ENCODE peak calls at places on chromosomes 7 and 10, in four cellular contexts. One of them, this sample, is unnamed.

GRCh38 chr7:87413029-87413428 is 62.5 kb downstream of the ABCB4 start:
- DNase-seq in HepG2: no peak
- DNase-seq in K562: no peak
- DNase-seq in GM12878: no peak
- DNase-seq in this sample: no peak

GRCh38 chr7:116571552-116571951 is 46.7 kb downstream of the CAV1 start:
- DNase-seq in HepG2: no peak
- DNase-seq in K562: no peak
- DNase-seq in GM12878: no peak
- DNase-seq in this sample: no peak

GRCh38 chr7:130024390-130024789 is 26.8 kb downstream of the ZC3HC1 start:
- DNase-seq in HepG2: no peak
- DNase-seq in K562: no peak
- DNase-seq in GM12878: no peak
- DNase-seq in this sample: no peak

GRCh38 chr7:117259626-117260025 is 63.2 kb downstream of the WNT2 start:
- DNase-seq in HepG2: no peak
- DNase-seq in K562: no peak
- DNase-seq in GM12878: no peak
- DNase-seq in this sample: no peak

GRCh38 chr10:90921906-90922305 is 1.0 kb upstream of the ANKRD1 start:
- DNase-seq in HepG2: no peak
- DNase-seq in K562: no peak
- DNase-seq in GM12878: no peak
- DNase-seq in this sample: no peak

GRCh38 chr10:19947203-19947602 is 131.0 kb downstream of the PLXDC2 start:
- DNase-seq in HepG2: no peak
- DNase-seq in K562: no peak
- DNase-seq in GM12878: no peak
- DNase-seq in this sample: no peak

GRCh38 chr7:132368246-132368900 is 207.9 kb downstream of the PLXNA4 start:
- DNase-seq in HepG2: no peak
- DNase-seq in K562: no peak
- DNase-seq in GM12878: no peak
- DNase-seq in this sample: no peak

GRCh38 chr10:5530846-5531557 is 6.2 kb downstream of the CALML3 start:
- DNase-seq in HepG2: no peak
- DNase-seq in K562: no peak
- DNase-seq in GM12878: no peak
- DNase-seq in this sample: no peak

GRCh38 chr7:33395340-33395739 is 266.0 kb downstream of the BBS9 start:
- DNase-seq in HepG2: no peak
- DNase-seq in K562: no peak
- DNase-seq in GM12878: no peak
- DNase-seq in this sample: no peak

GRCh38 chr10:104096692-104097091 is 11.0 kb upstream of the COL17A1 start:
- DNase-seq in HepG2: no peak
- DNase-seq in K562: no peak
- DNase-seq in GM12878: no peak
- DNase-seq in this sample: no peak

GRCh38 chr10:28294169-28294532 is 8.7 kb downstream of the MPP7 start:
- DNase-seq in HepG2: no peak
- DNase-seq in K562: no peak
- DNase-seq in GM12878: no peak
- DNase-seq in this sample: no peak

GRCh38 chr10:101950227-101950626 is 105.7 kb downstream of the ARMH3 start:
- DNase-seq in HepG2: no peak
- DNase-seq in K562: no peak
- DNase-seq in GM12878: no peak
- DNase-seq in this sample: no peak

GRCh38 chr10:77586719-77587423 is 50.7 kb downstream of the KCNMA1 start:
- DNase-seq in HepG2: no peak
- DNase-seq in K562: no peak
- DNase-seq in GM12878: no peak
- DNase-seq in this sample: no peak

GRCh38 chr10:109219935-109220334 is 703.4 kb downstream of the XPNPEP1 start:
- DNase-seq in HepG2: no peak
- DNase-seq in K562: no peak
- DNase-seq in GM12878: no peak
- DNase-seq in this sample: no peak

GRCh38 chr10:69348824-69349541 is 67.7 kb downstream of the TACR2 start:
- DNase-seq in HepG2: no peak
- DNase-seq in K562: no peak
- DNase-seq in GM12878: no peak
- DNase-seq in this sample: no peak

GRCh38 chr10:22454634-22455033 is 109.3 kb downstream of the SPAG6 start:
- DNase-seq in HepG2: no peak
- DNase-seq in K562: no peak
- DNase-seq in GM12878: no peak
- DNase-seq in this sample: no peak

GRCh38 chr10:74145133-74145532 is 5.5 kb downstream of the AP3M1 start:
- DNase-seq in HepG2: no peak
- DNase-seq in K562: no peak
- DNase-seq in GM12878: no peak
- DNase-seq in this sample: no peak

GRCh38 chr10:44335330-44336021 is 49.4 kb downstream of the CXCL12 start:
- DNase-seq in HepG2: no peak
- DNase-seq in K562: no peak
- DNase-seq in GM12878: no peak
- DNase-seq in this sample: no peak

GRCh38 chr10:78905015-78905939 is 163.5 kb upstream of the ZMIZ1 start:
- DNase-seq in HepG2: no peak
- DNase-seq in K562: no peak
- DNase-seq in GM12878: no peak
- DNase-seq in this sample: no peak

GRCh38 chr10:81863771-81864170 is 11.2 kb upstream of the NRG3 start:
- DNase-seq in HepG2: no peak
- DNase-seq in K562: no peak
- DNase-seq in GM12878: no peak
- DNase-seq in this sample: no peak

GRCh38 chr10:119515511-119516045 is 26.9 kb downstream of the RGS10 start:
- DNase-seq in HepG2: no peak
- DNase-seq in K562: peak
- DNase-seq in GM12878: no peak
- DNase-seq in this sample: no peak

GRCh38 chr7:2100278-2101205 is 132.2 kb downstream of the MAD1L1 start:
- DNase-seq in HepG2: peak
- DNase-seq in K562: no peak
- DNase-seq in GM12878: peak
- DNase-seq in this sample: no peak

GRCh38 chr7:42407828-42408227 is 170.8 kb upstream of the GLI3 start:
- DNase-seq in HepG2: no peak
- DNase-seq in K562: no peak
- DNase-seq in GM12878: no peak
- DNase-seq in this sample: no peak

GRCh38 chr10:43393606-43394360 is 15.2 kb downstream of the HNRNPF start:
- DNase-seq in HepG2: no peak
- DNase-seq in K562: no peak
- DNase-seq in GM12878: no peak
- DNase-seq in this sample: no peak

GRCh38 chr7:95395755-95396135 is 430 bp downstream of the PON3 start:
- DNase-seq in HepG2: peak
- DNase-seq in K562: no peak
- DNase-seq in GM12878: no peak
- DNase-seq in this sample: no peak

GRCh38 chr7:141649865-141650499 is 52.0 kb downstream of the DENND11 start:
- DNase-seq in HepG2: peak
- DNase-seq in K562: peak
- DNase-seq in GM12878: peak
- DNase-seq in this sample: peak

GRCh38 chr10:132449051-132449825 is 52.2 kb downstream of the PWWP2B start:
- DNase-seq in HepG2: no peak
- DNase-seq in K562: peak
- DNase-seq in GM12878: no peak
- DNase-seq in this sample: no peak
- TF ChIP-seq SP1 in HepG2: no peak
- TF ChIP-seq SP1 in K562: no peak
- TF ChIP-seq SP1 in GM12878: no peak
- TF ChIP-seq SP1 in this sample: no peak

GRCh38 chr10:24721254-24722106 is 2.2 kb downstream of the ARHGAP21 start:
- DNase-seq in HepG2: no peak
- DNase-seq in K562: peak
- DNase-seq in GM12878: no peak
- DNase-seq in this sample: no peak

GRCh38 chr10:24723788-24724380 is at the start of gene ARHGAP21:
- DNase-seq in HepG2: no peak
- DNase-seq in K562: peak
- DNase-seq in GM12878: no peak
- DNase-seq in this sample: no peak

GRCh38 chr10:24723386-24723787 is 300 bp downstream of the ARHGAP21 start:
- DNase-seq in HepG2: no peak
- DNase-seq in K562: no peak
- DNase-seq in GM12878: no peak
- DNase-seq in this sample: no peak

GRCh38 chr10:24722676-24723385 is 856 bp downstream of the ARHGAP21 start:
- DNase-seq in HepG2: peak
- DNase-seq in K562: peak
- DNase-seq in GM12878: no peak
- DNase-seq in this sample: no peak

GRCh38 chr10:24722131-24722675 is 1.5 kb downstream of the ARHGAP21 start:
- DNase-seq in HepG2: no peak
- DNase-seq in K562: no peak
- DNase-seq in GM12878: no peak
- DNase-seq in this sample: no peak
- H2AFZ ChIP-seq in HepG2: no peak
- H2AFZ ChIP-seq in K562: peak
- H2AFZ ChIP-seq in GM12878: peak
- H2AFZ ChIP-seq in this sample: no peak

DNA sequence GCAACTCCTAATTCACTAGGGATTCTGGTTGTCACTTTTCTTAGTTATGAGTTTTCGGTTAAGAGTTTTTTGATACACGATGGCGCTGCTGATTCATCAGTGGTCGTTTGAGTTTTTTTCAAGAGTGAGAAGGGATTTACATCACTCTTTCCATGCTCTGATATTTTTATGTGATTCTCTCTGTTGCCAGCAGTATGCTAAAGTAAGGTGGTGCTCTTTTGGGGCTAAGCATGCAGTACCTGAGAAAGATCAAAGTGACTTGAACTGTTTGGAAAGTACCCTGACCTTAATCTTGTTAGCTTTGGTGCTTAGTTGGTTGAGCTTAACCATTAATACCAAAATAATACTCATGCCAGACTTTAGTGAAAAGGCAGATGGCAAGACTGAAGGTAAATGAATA is 28.1 kb downstream of the STAMBPL1 start:
- DNase-seq in HepG2: no peak
- DNase-seq in K562: no peak
- DNase-seq in GM12878: no peak
- DNase-seq in this sample: no peak
- TF ChIP-seq MAX in HepG2: no peak
- TF ChIP-seq MAX in K562: no peak
- TF ChIP-seq MAX in GM12878: no peak
- TF ChIP-seq MAX in this sample: no peak

GRCh38 chr7:100010901-100011300 is 4.5 kb upstream of the ZKSCAN1 start:
- DNase-seq in HepG2: no peak
- DNase-seq in K562: no peak
- DNase-seq in GM12878: no peak
- DNase-seq in this sample: no peak

GRCh38 chr7:100015232-100016208 is at the start of gene ZKSCAN1:
- DNase-seq in HepG2: peak
- DNase-seq in K562: peak
- DNase-seq in GM12878: peak
- DNase-seq in this sample: peak

GRCh38 chr7:100011516-100011915 is 3.9 kb upstream of the ZKSCAN1 start:
- DNase-seq in HepG2: no peak
- DNase-seq in K562: no peak
- DNase-seq in GM12878: no peak
- DNase-seq in this sample: no peak

GRCh38 chr7:100016209-100016901 is 959 bp downstream of the ZKSCAN1 start:
- DNase-seq in HepG2: peak
- DNase-seq in K562: no peak
- DNase-seq in GM12878: no peak
- DNase-seq in this sample: no peak

GRCh38 chr7:100013328-100013676 is 2.1 kb upstream of the ZKSCAN1 start:
- DNase-seq in HepG2: no peak
- DNase-seq in K562: no peak
- DNase-seq in GM12878: no peak
- DNase-seq in this sample: no peak
- TF ChIP-seq SP1 in HepG2: no peak
- TF ChIP-seq SP1 in K562: no peak
- TF ChIP-seq SP1 in GM12878: no peak
- TF ChIP-seq SP1 in this sample: no peak

DNA sequence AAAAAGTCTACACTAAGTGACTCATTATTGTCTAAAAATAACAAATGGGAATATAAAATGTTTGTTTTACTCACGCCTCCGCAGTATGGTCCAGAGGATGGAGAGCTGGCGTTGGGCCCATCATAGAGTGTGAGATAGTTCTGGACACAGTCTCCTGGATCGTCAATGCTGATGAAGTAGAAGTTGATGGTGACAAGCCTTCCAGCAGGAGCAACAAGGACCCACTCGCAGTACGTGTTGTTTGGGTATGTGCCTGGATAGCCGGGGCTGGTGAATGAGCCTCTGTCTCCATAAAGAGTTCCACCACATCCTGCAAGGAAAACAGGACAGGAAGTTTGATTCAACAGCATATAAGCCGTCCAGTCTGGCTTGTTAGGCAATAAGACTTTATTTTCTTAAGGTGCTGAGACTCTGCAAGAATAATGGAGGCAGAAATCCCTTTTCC is 11.5 kb upstream of the RSU1 start:
- DNase-seq in HepG2: no peak
- DNase-seq in K562: no peak
- DNase-seq in GM12878: no peak
- DNase-seq in this sample: no peak
- H2AFZ ChIP-seq in HepG2: no peak
- H2AFZ ChIP-seq in K562: peak
- H2AFZ ChIP-seq in GM12878: no peak
- H2AFZ ChIP-seq in this sample: no peak

GRCh38 chr10:14259696-14260595 is 70.8 kb downstream of the FRMD4A start:
- DNase-seq in HepG2: peak
- DNase-seq in K562: no peak
- DNase-seq in GM12878: no peak
- DNase-seq in this sample: no peak
- TF ChIP-seq MAX in HepG2: peak
- TF ChIP-seq MAX in K562: no peak
- TF ChIP-seq MAX in GM12878: no peak
- TF ChIP-seq MAX in this sample: no peak

GRCh38 chr10:11322698-11323097 is 288.8 kb downstream of the USP6NL start:
- DNase-seq in HepG2: no peak
- DNase-seq in K562: no peak
- DNase-seq in GM12878: no peak
- DNase-seq in this sample: no peak

GRCh38 chr10:11326241-11326640 is 285.2 kb downstream of the USP6NL start:
- DNase-seq in HepG2: no peak
- DNase-seq in K562: no peak
- DNase-seq in GM12878: no peak
- DNase-seq in this sample: no peak

GRCh38 chr10:11325817-11326216 is 285.6 kb downstream of the USP6NL start:
- DNase-seq in HepG2: no peak
- DNase-seq in K562: no peak
- DNase-seq in GM12878: no peak
- DNase-seq in this sample: no peak

GRCh38 chr10:11326919-11327318 is 284.5 kb downstream of the USP6NL start:
- DNase-seq in HepG2: no peak
- DNase-seq in K562: no peak
- DNase-seq in GM12878: no peak
- DNase-seq in this sample: no peak

GRCh38 chr10:11324761-11325321 is 286.6 kb downstream of the USP6NL start:
- DNase-seq in HepG2: no peak
- DNase-seq in K562: no peak
- DNase-seq in GM12878: no peak
- DNase-seq in this sample: no peak
- TF ChIP-seq SP1 in HepG2: no peak
- TF ChIP-seq SP1 in K562: no peak
- TF ChIP-seq SP1 in GM12878: no peak
- TF ChIP-seq SP1 in this sample: no peak

GRCh38 chr7:24741691-24742639 is 15.3 kb downstream of the GSDME start:
- DNase-seq in HepG2: no peak
- DNase-seq in K562: no peak
- DNase-seq in GM12878: no peak
- DNase-seq in this sample: no peak
- H2AFZ ChIP-seq in HepG2: no peak
- H2AFZ ChIP-seq in K562: no peak
- H2AFZ ChIP-seq in GM12878: no peak
- H2AFZ ChIP-seq in this sample: no peak

This sample was measured in HCT116.